ENCODE peak calls at places on chromosomes 4 and X, in six cellular contexts. U is H4; A is stimulated activated CD8-positive, alpha-beta memory T cell treated with anti-CD3 and anti-CD28 coated beads, Interleukin-7, amount 100 ng/mL, for 1 hour; K is stimulated activated CD4-positive, alpha-beta T cell treated with anti-CD3 and anti-CD28 coated beads, Interleukin-1b, Interleukin-23, amount 100 ng/mL, for 24 hours; F is dermis blood vessel endothelial cell; R is HT-29. Y is an unnamed sample.

GRCh38 chr4:19329631-19330030 is 922.1 kb upstream of the SLIT2 start:
- DNase-seq in U (peak), A (no peak), K (no peak), F (no peak), R (no peak), Y (no peak)

GRCh38 chr4:86810867-86811266 is 38.3 kb downstream of the SLC10A6 start:
- DNase-seq in U (no peak), A (no peak), K (no peak), F (no peak), R (no peak), Y (no peak)

GRCh38 chrX:19046343-19047215 is 62.7 kb upstream of the PHKA2 start:
- DNase-seq in U (no peak), A (no peak), K (no peak), F (no peak), R (no peak), Y (no peak)

GRCh38 chr4:10872833-10873517 is 188.4 kb upstream of the CLNK start:
- DNase-seq in U (no peak), A (no peak), K (no peak), F (no peak), R (no peak), Y (no peak)

GRCh38 chr4:140666889-140667614 is 89.1 kb downstream of the TBC1D9 start:
- DNase-seq in U (no peak), A (no peak), K (no peak), F (no peak), R (no peak), Y (no peak)

GRCh38 chrX:119708936-119709335 is 16.0 kb upstream of the SEPTIN6 start:
- DNase-seq in U (no peak), A (no peak), K (no peak), F (no peak), R (no peak), Y (no peak)

GRCh38 chr4:168516841-168517240 is 20.0 kb downstream of the PALLD start:
- DNase-seq in U (peak), A (no peak), K (no peak), F (peak), R (no peak), Y (no peak)

GRCh38 chr4:145487626-145488025 is 6.0 kb downstream of the SMAD1 start:
- DNase-seq in U (no peak), A (no peak), K (no peak), F (no peak), R (no peak), Y (no peak)

GRCh38 chrX:66919280-66919832 is 280.5 kb upstream of the EDA2R start:
- DNase-seq in U (no peak), A (no peak), K (no peak), F (no peak), R (no peak), Y (peak)

GRCh38 chr4:95507147-95507546 is 41.6 kb downstream of the UNC5C start:
- DNase-seq in U (peak), A (no peak), K (no peak), F (no peak), R (no peak), Y (no peak)

GRCh38 chrX:46036508-46036907 is 508.7 kb downstream of the ZNF674 start:
- DNase-seq in U (no peak), A (no peak), K (no peak), F (no peak), R (no peak), Y (no peak)

GRCh38 chrX:18351774-18352173 is 2.7 kb downstream of the SCML2 start:
- DNase-seq in U (no peak), A (no peak), K (no peak), F (no peak), R (no peak), Y (no peak)

GRCh38 chr4:177385576-177386320 is 56.5 kb downstream of the AGA start:
- DNase-seq in U (no peak), A (no peak), K (no peak), F (no peak), R (no peak), Y (peak)

GRCh38 chr4:174212061-174212460 is 71.4 kb downstream of the FBXO8 start:
- DNase-seq in U (no peak), A (no peak), K (no peak), F (no peak), R (no peak), Y (no peak)

GRCh38 chr4:88591787-88592599 is at the start of gene HERC3:
- DNase-seq in U (peak), A (peak), K (peak), F (peak), R (peak), Y (peak)

GRCh38 chrX:154717824-154718223 is 33.1 kb downstream of the GAB3 start:
- DNase-seq in U (peak), A (no peak), K (no peak), F (peak), R (peak), Y (peak)

GRCh38 chr4:110306363-110306762 is 107.9 kb upstream of the ELOVL6 start:
- DNase-seq in U (no peak), A (no peak), K (no peak), F (no peak), R (no peak), Y (peak)

GRCh38 chrX:106752101-106752678 is 25.7 kb downstream of the RNF128 start:
- DNase-seq in U (no peak), A (no peak), K (no peak), F (no peak), R (no peak), Y (peak)

GRCh38 chrX:38275615-38276014 is 51.7 kb downstream of the RPGR start:
- DNase-seq in U (peak), A (no peak), K (no peak), F (peak), R (no peak), Y (no peak)

GRCh38 chr4:53943345-53944085 is 120.9 kb downstream of the CHIC2 start:
- DNase-seq in U (no peak), A (no peak), K (no peak), F (peak), R (peak), Y (no peak)

GRCh38 chr4:10120943-10121567 is 4.5 kb upstream of the WDR1 start:
- DNase-seq in U (no peak), A (no peak), K (no peak), F (no peak), R (no peak), Y (no peak)

GRCh38 chrX:117987376-117987775 is 129.2 kb downstream of the KLHL13 start:
- DNase-seq in U (no peak), A (no peak), K (no peak), F (no peak), R (no peak), Y (no peak)

GRCh38 chr4:84796388-84796787 is 170.1 kb downstream of the WDFY3 start:
- DNase-seq in U (no peak), A (no peak), K (no peak), F (peak), R (no peak), Y (no peak)

GRCh38 chr4:175916636-175917351 is 104.7 kb upstream of the GPM6A start:
- DNase-seq in U (no peak), A (no peak), K (no peak), F (no peak), R (no peak), Y (no peak)

GRCh38 chrX:132171478-132171877 is 43.7 kb upstream of the FRMD7 start:
- DNase-seq in U (no peak), A (no peak), K (no peak), F (peak), R (no peak), Y (peak)

GRCh38 chr4:123536225-123536624 is 139.6 kb downstream of the SPRY1 start:
- DNase-seq in U (no peak), A (no peak), K (no peak), F (no peak), R (no peak), Y (no peak)

GRCh38 chr4:112253382-112254000 is 21.9 kb downstream of the AP1AR start:
- DNase-seq in U (no peak), A (no peak), K (no peak), F (no peak), R (no peak), Y (no peak)

GRCh38 chr4:10599574-10599973 is 85.0 kb downstream of the CLNK start:
- DNase-seq in U (no peak), A (no peak), K (no peak), F (no peak), R (no peak), Y (no peak)

GRCh38 chr4:139972305-139972704 is 181.7 kb downstream of the MAML3 start:
- DNase-seq in U (no peak), A (no peak), K (no peak), F (no peak), R (no peak), Y (no peak)

GRCh38 chr4:142434519-142435224 is 411.4 kb downstream of the INPP4B start:
- DNase-seq in U (no peak), A (no peak), K (no peak), F (no peak), R (no peak), Y (peak)

GRCh38 chr4:139247241-139247640 is 32.8 kb downstream of the MGARP start:
- DNase-seq in U (peak), A (no peak), K (no peak), F (no peak), R (no peak), Y (no peak)

GRCh38 chr4:119559044-119559647 is 69.5 kb downstream of the PDE5A start:
- DNase-seq in U (peak), A (no peak), K (no peak), F (peak), R (peak), Y (peak)

GRCh38 chr4:52951016-52951415 is 88.9 kb downstream of the RASL11B start:
- DNase-seq in U (no peak), A (no peak), K (no peak), F (peak), R (no peak), Y (no peak)

GRCh38 chr4:25022198-25022597 is 8.5 kb downstream of the LGI2 start:
- DNase-seq in U (no peak), A (no peak), K (no peak), F (no peak), R (no peak), Y (no peak)